ENCODE peak calls at places on chromosome 11, in five cellular contexts. J, Y, N, P and D are unnamed samples. For H3K4me1, the result is how much of the 10 kb centered on the place peaks cover.

GRCh38 chr11:35927730-35928129 is 16.1 kb upstream of the LDLRAD3 start:
- DNase-seq in J (peak), N (no peak), Y (no peak), P (peak), D (peak)

GRCh38 chr11:121613724-121614123 is 161.0 kb upstream of the SORL1-AS1 start:
- DNase-seq in J (no peak), Y (no peak), P (no peak), N (no peak), D (no peak)

GRCh38 chr11:12518606-12519385 is 141.4 kb downstream of the PARVA start:
- DNase-seq in P (no peak), Y (no peak), J (peak), N (no peak), D (no peak)

GRCh38 chr11:75191330-75191717 is 40.4 kb downstream of the SLCO2B1 start:
- DNase-seq in P (no peak), J (no peak), N (peak), Y (peak), D (no peak)

GRCh38 chr11:117045956-117046355 is 52.3 kb downstream of the SIK3 start:
- DNase-seq in J (no peak), Y (no peak), N (no peak), P (no peak), D (no peak)

GRCh38 chr11:2993000-2993330 is 836 bp upstream of the NAP1L4 start:
- DNase-seq in J (no peak), N (no peak), Y (no peak), P (no peak), D (no peak)

GRCh38 chr11:46391578-46392420 is at the start of gene CHRM4:
- DNase-seq in Y (peak), J (peak), N (peak), P (peak), D (no peak)

GRCh38 chr11:13283636-13284035 is 6.0 kb downstream of the BMAL1 start:
- DNase-seq in N (no peak), J (no peak), P (no peak), Y (peak), D (no peak)

GRCh38 chr11:131037873-131038272 is 121.6 kb upstream of the SNX19 start:
- DNase-seq in Y (peak), N (no peak), J (no peak), P (no peak), D (no peak)

GRCh38 chr11:14443642-14444041 is 56.0 kb downstream of the COPB1 start:
- DNase-seq in N (peak), J (no peak), Y (no peak), P (peak), D (no peak)

GRCh38 chr11:46696212-46696558 is 4.2 kb downstream of the ARHGAP1 start:
- DNase-seq in N (no peak), P (no peak), J (no peak), Y (no peak), D (no peak)

GRCh38 chr11:69563946-69564780 is 76.8 kb upstream of the CCND1 start:
- DNase-seq in N (no peak), J (peak), P (no peak), Y (no peak), D (no peak)

GRCh38 chr11:130383363-130384168 is 44.8 kb downstream of the ADAMTS8 start:
- DNase-seq in Y (peak), P (no peak), N (no peak), J (no peak), D (no peak)

GRCh38 chr11:19777342-19778102 is 64.9 kb downstream of the NAV2 start:
- DNase-seq in P (no peak), N (no peak), Y (peak), J (no peak), D (no peak)

GRCh38 chr11:130871616-130872015 is 44.7 kb downstream of the SNX19 start:
- DNase-seq in J (no peak), P (no peak), N (no peak), Y (no peak), D (no peak)

GRCh38 chr11:96169250-96169649 is 173.7 kb downstream of the MAML2 start:
- DNase-seq in J (no peak), N (no peak), P (no peak), Y (no peak), D (no peak)

GRCh38 chr11:96219981-96220623 is 122.9 kb downstream of the MAML2 start:
- DNase-seq in N (no peak), J (no peak), P (no peak), Y (peak), D (no peak)

GRCh38 chr11:67245046-67245445 is 21.2 kb upstream of the GRK2 start:
- DNase-seq in N (no peak), P (no peak), J (no peak), Y (no peak), D (no peak)

GRCh38 chr11:101497292-101497691 is 86.5 kb downstream of the TRPC6 start:
- DNase-seq in N (no peak), J (no peak), Y (no peak), P (no peak), D (no peak)

GRCh38 chr11:95148938-95149337 is 59.3 kb downstream of the ENDOD1 start:
- DNase-seq in N (no peak), J (no peak), P (no peak), Y (no peak), D (no peak)

GRCh38 chr11:34978236-34979191 is 62.1 kb downstream of the PDHX start:
- DNase-seq in P (no peak), Y (peak), N (no peak), J (no peak), D (no peak)

GRCh38 chr11:121890377-121890776 is 225.6 kb downstream of the BLID start:
- DNase-seq in P (no peak), J (no peak), Y (no peak), N (no peak), D (no peak)

GRCh38 chr11:111737877-111738205 is 28.3 kb downstream of the PPP2R1B start:
- DNase-seq in J (peak), N (no peak), P (no peak), Y (no peak), D (no peak)

GRCh38 chr11:111735262-111736116 is 30.7 kb downstream of the PPP2R1B start:
- DNase-seq in N (peak), Y (no peak), J (peak), P (peak), D (no peak)

GRCh38 chr11:111736191-111736590 is 30.0 kb downstream of the PPP2R1B start:
- DNase-seq in N (no peak), J (no peak), Y (no peak), P (no peak), D (no peak)

GRCh38 chr11:111736621-111737055 is 29.6 kb downstream of the PPP2R1B start:
- DNase-seq in Y (no peak), P (no peak), J (no peak), N (no peak), D (no peak)

DNA sequence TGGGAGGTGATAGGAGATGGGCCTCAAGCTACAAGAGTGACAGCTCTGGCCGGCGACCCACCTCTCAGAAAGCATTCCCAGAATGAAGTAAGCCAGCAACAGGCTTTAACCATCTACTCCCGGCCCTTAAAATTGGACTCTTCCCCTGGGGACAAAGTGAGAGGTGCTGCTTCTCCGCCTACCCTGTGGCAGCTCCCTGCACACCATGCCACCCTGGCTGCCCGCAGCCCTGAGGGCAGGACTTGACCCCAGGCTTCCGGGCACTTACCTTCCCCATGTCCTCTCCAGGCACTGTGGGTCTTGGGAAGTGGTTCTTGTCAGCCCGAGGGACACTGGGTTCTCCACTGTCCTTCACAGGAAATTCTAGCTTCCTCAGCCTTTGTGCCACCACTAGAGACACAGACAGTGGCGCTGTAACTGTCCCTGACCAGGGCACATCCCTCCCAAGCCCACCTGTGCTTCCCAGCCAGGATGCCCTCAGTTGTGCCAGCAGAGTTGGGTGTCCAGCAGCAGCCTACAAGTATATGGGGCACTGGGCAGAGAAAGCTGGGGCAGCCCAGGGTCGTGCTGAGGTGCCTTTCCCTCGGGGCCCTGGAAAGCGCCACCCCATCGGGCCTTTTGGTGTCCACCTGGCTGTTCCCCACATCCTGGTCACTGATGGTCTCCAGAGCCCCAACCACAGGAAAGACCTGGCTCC is 28.9 kb downstream of the PPP2R1B start:
- DNase-seq in P (no peak), N (no peak), Y (no peak), J (peak), D (no peak)
- TF ChIP-seq POLR2AphosphoS5 in P (no peak), N (no peak), Y (no peak), J (no peak), D (no peak)

GRCh38 chr11:44469412-44469811 is 96.1 kb upstream of the CD82 start:
- DNase-seq in P (no peak), J (no peak), Y (no peak), N (no peak), D (no peak)
- H3K4me1 ChIP-seq in P (under half), J (under half), Y (under half), N (under half), D (under half)

DNA sequence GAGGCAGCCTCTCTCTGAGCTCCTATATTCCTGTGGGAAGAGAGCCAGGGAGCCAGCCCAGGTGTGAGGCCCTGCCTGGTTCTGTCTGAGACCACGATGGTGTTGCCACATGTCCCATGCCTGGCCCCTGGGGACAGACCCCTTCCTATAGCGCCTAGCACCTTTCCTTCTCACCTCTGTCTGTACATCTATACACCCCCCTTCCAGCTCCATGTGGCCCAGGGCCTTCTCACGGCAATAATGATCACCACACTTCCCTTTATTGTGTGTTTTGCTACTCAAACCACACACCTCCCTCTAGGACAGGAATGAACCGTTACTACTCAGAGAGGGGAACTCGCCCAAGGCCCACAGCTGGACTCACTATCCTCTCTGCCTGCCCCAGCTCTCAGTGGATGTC is 12.8 kb downstream of the CD82 start:
- DNase-seq in N (no peak), J (no peak), P (no peak), Y (no peak), D (no peak)
- TF ChIP-seq POLR2AphosphoS5 in N (no peak), J (no peak), P (no peak), Y (no peak), D (no peak)

DNA sequence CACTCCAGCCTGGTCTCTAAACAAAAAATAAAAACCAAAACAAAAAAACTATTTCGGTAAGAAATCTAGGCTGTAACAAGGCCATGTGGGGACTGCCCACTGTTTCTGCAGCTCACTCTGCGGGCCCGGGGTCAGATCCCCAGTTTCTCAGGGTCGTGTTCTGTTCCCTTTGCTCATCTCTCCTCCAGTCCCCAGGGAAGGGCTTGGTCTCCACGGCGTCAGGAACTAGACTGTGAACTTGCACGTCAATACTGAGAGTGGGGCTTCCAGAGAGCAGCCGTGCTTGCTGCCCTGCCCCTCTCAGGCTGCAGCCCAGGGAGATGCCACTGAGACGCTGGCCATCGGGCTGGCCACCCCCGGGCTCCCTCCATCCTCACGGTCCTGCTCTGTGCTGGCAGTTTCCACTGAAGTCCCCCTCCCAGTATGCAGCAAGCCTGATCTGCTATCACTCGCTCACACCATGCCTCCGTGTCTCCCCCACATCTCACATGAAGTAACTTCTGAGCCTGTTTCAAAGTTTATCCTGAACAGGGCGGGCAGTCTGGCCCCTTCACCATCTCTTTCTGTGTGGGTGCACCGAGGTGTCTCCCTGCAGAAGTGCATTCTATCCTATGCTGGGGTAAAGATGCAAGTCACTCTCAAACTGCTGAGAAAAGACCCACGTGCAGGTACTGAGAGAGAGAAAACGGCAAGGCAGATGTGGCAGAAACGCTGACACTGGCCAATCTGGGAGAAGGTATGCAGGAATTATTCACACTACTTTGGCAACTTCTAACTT is 33.8 kb upstream of the MOB2 start:
- DNase-seq in P (no peak), N (no peak), Y (no peak), J (no peak), D (no peak)
- H3K4me1 ChIP-seq in P (under half), N (under half), Y (under half), J (under half), D (half or more)

GRCh38 chr11:113695207-113695606 is 10.9 kb downstream of the TMPRSS5 start:
- DNase-seq in P (no peak), Y (no peak), N (no peak), J (no peak), D (no peak)

GRCh38 chr11:113694390-113694789 is 11.7 kb downstream of the TMPRSS5 start:
- DNase-seq in N (no peak), J (no peak), Y (no peak), P (no peak), D (no peak)

GRCh38 chr11:113693030-113693429 is 13.1 kb downstream of the TMPRSS5 start:
- DNase-seq in Y (no peak), J (no peak), N (no peak), P (no peak), D (no peak)

GRCh38 chr11:113689711-113690618 is 16.1 kb downstream of the TMPRSS5 start:
- DNase-seq in J (no peak), N (no peak), P (no peak), Y (no peak), D (no peak)

GRCh38 chr11:113690619-113691569 is 15.2 kb downstream of the TMPRSS5 start:
- DNase-seq in N (peak), P (peak), J (no peak), Y (peak), D (no peak)
- TF ChIP-seq POLR2AphosphoS5 in N (no peak), P (no peak), J (no peak), Y (no peak), D (no peak)

DNA sequence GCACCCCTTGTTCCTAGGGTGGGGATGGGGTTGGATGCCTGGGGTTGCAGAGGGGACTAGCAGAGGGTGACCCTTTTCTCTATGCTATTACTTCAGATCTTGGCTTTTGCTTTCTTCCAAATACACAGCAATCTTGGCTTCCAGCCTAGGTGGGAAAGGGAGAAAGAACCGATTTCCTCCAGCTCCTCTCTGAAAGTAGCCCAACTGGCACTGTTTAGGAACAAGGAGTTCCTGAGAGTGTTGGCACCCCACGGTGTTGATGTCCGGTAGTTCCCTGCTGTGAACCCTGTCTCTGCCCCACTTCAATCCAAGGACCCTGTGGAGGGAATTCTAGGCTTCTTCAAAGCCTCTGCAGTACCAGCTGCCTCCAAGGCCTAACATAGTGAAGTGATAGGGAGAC is 1.1 kb upstream of the SLC3A2 start:
- DNase-seq in P (no peak), Y (peak), J (peak), N (no peak), D (no peak)
- H3K4me1 ChIP-seq in P (under half), Y (under half), J (under half), N (under half), D (under half)

DNA sequence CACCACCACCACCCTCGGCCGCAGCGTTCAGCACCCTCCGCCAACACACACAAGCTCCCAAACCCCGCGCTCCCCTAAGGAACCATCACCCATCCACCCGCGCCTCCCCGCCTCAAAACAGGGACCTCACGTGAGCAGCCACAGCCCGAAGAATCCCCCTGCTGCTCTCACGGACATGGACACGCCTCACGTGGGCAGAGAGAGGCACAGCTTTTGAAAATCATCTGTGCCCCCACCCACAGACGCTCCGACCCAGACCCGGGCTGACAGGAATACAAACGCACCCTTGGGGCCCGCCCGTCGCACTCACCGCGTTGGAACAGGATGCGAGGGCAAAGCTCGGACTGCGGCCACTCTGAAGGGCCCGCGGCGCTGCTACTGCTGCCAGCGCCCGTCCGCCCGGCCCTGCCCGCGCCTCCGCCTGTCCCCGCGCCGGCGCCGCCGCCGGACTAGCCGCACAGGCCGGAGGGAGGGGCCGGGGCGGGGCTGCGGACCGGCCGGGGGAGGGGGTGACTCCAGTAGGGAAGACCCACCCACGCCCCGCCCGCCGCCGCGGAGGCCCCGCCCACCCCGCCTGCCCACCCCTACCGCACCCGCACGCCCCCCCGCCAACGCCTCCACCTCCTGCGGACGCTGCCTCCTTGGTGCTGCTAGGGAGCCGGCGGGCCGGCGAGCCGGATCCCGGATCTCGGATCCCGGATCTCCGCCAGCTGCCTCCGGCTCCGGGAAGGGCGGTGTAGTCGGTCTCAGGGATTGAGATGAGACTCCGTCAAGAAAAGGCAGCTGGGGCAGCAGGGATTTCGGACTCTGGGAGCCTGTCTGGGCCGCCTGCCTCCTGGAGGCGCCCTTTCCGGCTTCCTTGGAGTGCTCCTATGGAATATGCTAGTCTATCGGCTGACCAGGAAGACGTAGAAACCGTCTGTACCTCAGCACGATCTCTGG is at the start of gene TRIM3:
- DNase-seq in J (peak), P (peak), N (peak), Y (peak), D (no peak)
- TF ChIP-seq POLR2AphosphoS5 in J (peak), P (peak), N (peak), Y (peak), D (no peak)

DNA sequence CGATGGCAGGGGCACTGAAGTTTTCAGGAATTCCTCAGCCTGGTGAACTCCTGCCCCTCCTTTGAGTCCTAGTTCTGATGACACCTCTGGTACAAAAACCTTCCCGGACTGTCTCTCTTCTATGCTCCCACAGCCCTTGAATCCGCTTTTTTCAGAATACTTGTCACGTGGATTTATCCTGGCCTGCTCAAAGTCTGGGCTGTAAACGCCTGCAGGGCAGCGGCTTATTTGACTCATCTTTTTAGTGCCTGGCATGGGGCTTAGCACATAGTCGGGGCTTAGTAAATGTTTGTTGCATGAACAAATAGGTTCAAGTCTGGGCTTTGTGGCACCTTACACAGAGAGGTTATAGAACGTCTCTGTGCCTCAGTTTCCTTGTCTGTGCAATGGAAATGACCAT is 13.4 kb upstream of the KCNJ11 start:
- DNase-seq in N (no peak), Y (no peak), P (no peak), J (no peak), D (no peak)
- H3K4me1 ChIP-seq in N (under half), Y (under half), P (under half), J (under half), D (under half)

DNA sequence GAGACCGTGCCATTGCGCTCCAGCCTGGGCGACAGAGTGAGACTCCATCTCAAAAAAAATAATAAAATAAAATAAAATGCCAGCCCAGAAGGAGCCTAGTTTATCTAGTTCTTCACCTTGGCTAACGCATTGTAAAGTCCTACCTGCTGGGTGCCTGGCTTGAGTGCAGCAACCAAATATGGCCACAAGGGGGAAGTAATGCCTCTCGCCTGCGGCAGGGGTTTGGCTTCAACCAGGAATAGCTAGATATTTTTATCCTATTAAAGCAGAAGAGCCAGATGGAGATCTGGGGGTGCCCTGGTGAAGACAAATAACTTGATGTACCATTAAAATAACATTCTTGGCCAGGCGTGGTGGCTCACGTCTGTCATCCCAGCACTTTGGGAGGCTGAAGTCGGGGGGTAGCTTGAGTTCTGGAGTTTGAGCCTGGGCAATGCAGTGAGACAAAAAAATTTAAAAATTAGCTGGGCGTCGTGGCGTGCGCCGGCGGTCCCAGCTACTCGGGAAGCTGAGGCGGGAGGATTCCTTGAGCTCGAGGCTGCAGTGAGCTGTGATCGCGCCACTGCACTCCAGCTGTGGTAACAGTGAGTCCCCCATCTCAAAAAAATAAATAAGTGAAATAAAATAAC is 20.6 kb upstream of the PLEKHB1 start:
- DNase-seq in Y (peak), P (peak), J (peak), N (peak), D (no peak)
- TF ChIP-seq POLR2AphosphoS5 in Y (no peak), P (no peak), J (no peak), N (no peak), D (no peak)